ENCODE peak calls at places on chromosomes 1 and 21, in nine cellular contexts. A is ovary; V is upper lobe of right lung; R is mammary epithelial cell; T is CD8-positive, alpha-beta T cell; K is psoas muscle; I is OCI-LY7; J is SK-N-SH; N is SJCRH30. W is an unnamed sample.

GRCh38 chr1:182111496-182111895 is 50.0 kb upstream of the ZNF648 start:
- DNase-seq in J (no peak), V (no peak), I (no peak), A (no peak), K (no peak), R (no peak), T (no peak), N (no peak), W (no peak)

GRCh38 chr1:181557313-181557712 is 74.0 kb downstream of the CACNA1E start:
- DNase-seq in J (no peak), K (no peak), N (no peak), A (no peak), R (no peak), T (no peak), I (no peak), V (no peak), W (no peak)

GRCh38 chr21:45484318-45484717 is 57.9 kb downstream of the SLC19A1 start:
- DNase-seq in J (no peak), T (no peak), K (no peak), I (no peak), V (no peak), R (no peak), N (no peak), A (no peak), W (no peak)

GRCh38 chr1:229693124-229693523 is 67.1 kb downstream of the URB2 start:
- DNase-seq in V (no peak), K (no peak), A (no peak), N (no peak), J (no peak), I (peak), R (no peak), T (no peak), W (no peak)

GRCh38 chr21:20882462-20883415 is 115.5 kb upstream of the NCAM2 start:
- DNase-seq in T (no peak), K (no peak), J (peak), A (no peak), I (peak), R (no peak), V (no peak), N (peak), W (peak)

GRCh38 chr1:229318056-229318455 is 24.8 kb downstream of the CCSAP start:
- DNase-seq in I (no peak), R (no peak), J (no peak), K (no peak), V (no peak), T (no peak), N (no peak), A (no peak), W (no peak)

GRCh38 chr21:16407403-16408279 is 677.9 kb downstream of the USP25 start:
- DNase-seq in R (no peak), V (no peak), A (no peak), N (no peak), J (peak), I (no peak), K (no peak), T (no peak), W (no peak)

GRCh38 chr1:93865253-93865652 is 13.8 kb downstream of the DNTTIP2 start:
- DNase-seq in A (no peak), J (no peak), I (no peak), K (no peak), N (no peak), R (no peak), T (no peak), V (no peak), W (no peak)

GRCh38 chr1:23423415-23424170 is 955 bp downstream of the TCEA3 start:
- DNase-seq in N (peak), J (peak), K (peak), R (no peak), V (peak), A (peak), I (no peak), T (peak), W (no peak)

DNA sequence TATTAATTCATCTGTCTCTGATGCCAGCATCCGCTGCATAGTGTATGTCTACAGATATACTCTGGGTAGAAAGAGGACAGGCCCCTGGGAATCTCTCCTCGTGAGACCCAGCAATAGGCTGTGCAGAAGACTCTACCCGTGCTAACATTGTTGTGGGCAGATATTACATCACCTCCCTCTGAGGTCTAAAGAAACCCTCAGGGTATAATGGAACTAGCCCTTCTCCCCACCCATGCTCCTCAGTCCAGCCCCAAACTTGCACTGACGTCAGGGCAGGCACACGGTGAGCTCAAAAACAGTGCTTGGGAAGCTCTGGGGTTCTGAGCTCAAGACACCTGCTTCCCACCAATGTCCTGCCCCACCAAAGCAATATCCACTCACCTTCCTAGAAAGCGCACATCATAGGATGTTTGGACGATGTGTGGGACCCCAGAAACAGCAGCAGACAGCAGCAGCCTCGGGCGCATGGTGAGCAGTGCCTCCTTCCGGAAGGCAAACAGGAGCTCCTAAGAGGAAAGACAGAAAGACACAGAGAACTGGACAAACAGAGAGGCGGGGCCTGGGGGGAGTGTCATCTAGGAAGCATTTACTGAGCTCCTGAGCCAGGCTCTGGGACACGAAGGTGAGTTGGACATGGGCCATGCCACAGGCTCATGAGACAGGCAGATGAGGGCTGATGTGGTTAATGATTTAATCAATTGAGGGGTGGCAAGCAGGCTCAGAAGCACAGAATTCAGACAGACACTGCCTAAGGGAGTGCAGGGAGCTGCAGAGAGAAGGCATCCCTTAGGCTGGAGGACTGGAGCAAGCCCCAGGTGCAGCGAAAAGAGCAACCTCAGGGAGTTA is 4.8 kb downstream of the OVGP1 start:
- DNase-seq in K (no peak), I (no peak), R (peak), J (no peak), T (no peak), A (no peak), V (peak), N (no peak), W (no peak)
- H3K27ac ChIP-seq in K (no peak), I (no peak), R (no peak), J (no peak), T (no peak), A (no peak), V (no peak), N (no peak), W (no peak)

GRCh38 chr1:85576256-85576641 is 4.3 kb upstream of the CCN1 start:
- DNase-seq in V (no peak), A (no peak), K (no peak), R (no peak), J (no peak), I (no peak), T (no peak), N (peak), W (peak)

GRCh38 chr1:85578321-85579295 is 2.0 kb upstream of the CCN1 start:
- DNase-seq in I (no peak), J (peak), A (no peak), T (no peak), R (no peak), N (no peak), K (no peak), V (no peak), W (no peak)

GRCh38 chr1:85579619-85580018 is 942 bp upstream of the CCN1 start:
- DNase-seq in V (no peak), N (peak), T (no peak), R (no peak), J (no peak), A (peak), K (no peak), I (no peak), W (no peak)

GRCh38 chr1:85576642-85577420 is 3.7 kb upstream of the CCN1 start:
- DNase-seq in V (peak), R (peak), J (peak), N (peak), A (peak), I (no peak), T (peak), K (peak), W (peak)

DNA sequence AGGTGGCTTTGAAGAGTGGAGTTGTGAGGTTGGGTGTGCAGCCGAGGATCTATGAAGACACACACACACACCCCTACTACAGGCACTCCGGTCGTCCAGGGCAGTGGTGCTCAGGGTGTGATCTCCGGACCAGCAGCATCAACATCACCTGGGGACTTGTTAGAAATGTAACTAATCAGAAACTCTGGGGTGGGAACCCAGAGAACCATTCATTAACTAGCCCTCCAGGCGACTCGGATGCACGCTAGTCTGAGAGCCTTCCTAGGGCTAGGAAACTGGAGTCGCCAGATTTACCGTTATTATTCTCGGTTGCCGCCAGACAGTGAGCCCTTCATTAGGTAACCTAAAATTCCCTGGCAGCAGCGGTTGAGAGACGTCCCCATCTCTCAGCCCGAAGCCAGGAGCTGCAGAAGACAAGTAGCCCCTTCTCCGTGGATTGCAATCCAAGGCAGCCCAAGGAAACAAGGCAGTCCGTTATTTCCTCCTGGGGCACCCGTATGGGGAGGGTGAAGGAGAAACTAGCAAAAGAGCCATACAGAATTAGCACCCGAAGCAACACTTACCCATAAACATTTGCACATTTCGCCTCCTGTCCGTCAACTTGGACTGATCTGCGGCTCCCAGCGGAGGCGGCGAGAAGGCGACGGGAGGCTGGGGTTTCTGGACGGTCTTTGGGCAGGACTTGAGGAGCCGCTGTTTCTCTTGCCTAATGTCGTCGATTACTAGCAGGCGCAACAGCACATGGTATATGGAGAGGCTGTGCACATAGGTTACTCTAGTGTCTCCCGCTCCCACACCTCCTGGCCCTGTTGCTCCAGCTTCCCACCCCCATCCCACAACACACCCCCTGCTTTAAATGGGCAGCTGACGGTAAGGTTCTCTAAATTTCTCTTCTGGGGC is 2.9 kb upstream of the CCN1 start:
- DNase-seq in A (peak), T (no peak), R (peak), K (peak), I (no peak), N (peak), J (peak), V (no peak), W (no peak)
- H3K4me3 ChIP-seq in A (peak), T (peak), R (peak), K (peak), I (no peak), N (peak), J (peak), V (peak), W (peak)

GRCh38 chr1:20108724-20109123 is 10.6 kb downstream of the PLA2G2D start:
- DNase-seq in V (no peak), T (no peak), K (no peak), J (no peak), A (peak), N (no peak), I (no peak), R (no peak), W (no peak)

GRCh38 chr1:20109223-20109856 is 10.0 kb downstream of the PLA2G2D start:
- DNase-seq in T (no peak), A (no peak), K (no peak), R (peak), N (no peak), I (no peak), J (no peak), V (no peak), W (no peak)

GRCh38 chr1:20107767-20108166 is 11.6 kb downstream of the PLA2G2D start:
- DNase-seq in I (no peak), T (no peak), J (no peak), N (no peak), R (peak), V (no peak), K (no peak), A (no peak), W (no peak)

GRCh38 chr1:20105856-20106255 is 13.5 kb downstream of the PLA2G2D start:
- DNase-seq in J (no peak), I (no peak), R (peak), A (no peak), T (no peak), V (no peak), N (no peak), K (no peak), W (no peak)

DNA sequence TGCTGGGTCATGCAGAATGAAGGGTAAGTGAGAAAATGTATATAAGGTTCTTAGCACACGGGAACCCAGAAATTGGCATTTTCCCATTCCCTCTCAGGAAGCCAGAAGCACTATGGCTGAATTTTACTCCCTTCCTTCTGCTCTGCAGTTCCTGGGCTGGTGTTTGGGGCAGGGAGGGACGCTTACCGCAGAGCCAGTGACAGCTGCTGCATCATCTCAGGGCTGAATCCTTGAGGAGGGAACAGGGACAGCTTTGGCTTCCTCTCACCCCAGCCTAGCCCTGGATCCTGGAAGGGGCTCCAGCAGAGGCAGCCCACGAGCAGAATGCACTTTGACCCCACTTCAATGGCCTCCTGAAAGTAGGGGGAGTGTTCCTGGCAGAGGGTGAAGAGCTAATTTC is 12.0 kb downstream of the PLA2G2D start:
- DNase-seq in J (no peak), N (no peak), I (no peak), K (no peak), T (no peak), R (no peak), A (no peak), V (no peak), W (no peak)
- H3K27ac ChIP-seq in J (no peak), N (no peak), I (no peak), K (no peak), T (no peak), R (no peak), A (peak), V (no peak), W (no peak)

GRCh38 chr1:24724345-24725208 is 20.7 kb upstream of the CLIC4 start:
- DNase-seq in T (no peak), A (peak), R (peak), J (no peak), V (no peak), N (peak), I (no peak), K (no peak), W (no peak)

GRCh38 chr1:24725209-24725651 is 20.0 kb upstream of the CLIC4 start:
- DNase-seq in V (no peak), N (peak), R (no peak), A (no peak), J (no peak), I (no peak), K (no peak), T (no peak), W (no peak)

GRCh38 chr1:24726741-24727140 is 18.5 kb upstream of the CLIC4 start:
- DNase-seq in A (no peak), I (peak), J (no peak), T (no peak), K (no peak), N (no peak), R (no peak), V (no peak), W (no peak)

GRCh38 chr1:24728982-24729381 is 16.3 kb upstream of the CLIC4 start:
- DNase-seq in V (no peak), T (no peak), R (no peak), N (no peak), I (no peak), A (no peak), J (no peak), K (no peak), W (no peak)

GRCh38 chr1:24727490-24728214 is 17.6 kb upstream of the CLIC4 start:
- DNase-seq in I (peak), J (no peak), V (peak), R (peak), N (peak), T (no peak), A (peak), K (peak), W (no peak)
- H3K4me3 ChIP-seq in I (peak), J (no peak), V (no peak), R (no peak), N (no peak), T (no peak), A (no peak), K (no peak), W (no peak)

DNA sequence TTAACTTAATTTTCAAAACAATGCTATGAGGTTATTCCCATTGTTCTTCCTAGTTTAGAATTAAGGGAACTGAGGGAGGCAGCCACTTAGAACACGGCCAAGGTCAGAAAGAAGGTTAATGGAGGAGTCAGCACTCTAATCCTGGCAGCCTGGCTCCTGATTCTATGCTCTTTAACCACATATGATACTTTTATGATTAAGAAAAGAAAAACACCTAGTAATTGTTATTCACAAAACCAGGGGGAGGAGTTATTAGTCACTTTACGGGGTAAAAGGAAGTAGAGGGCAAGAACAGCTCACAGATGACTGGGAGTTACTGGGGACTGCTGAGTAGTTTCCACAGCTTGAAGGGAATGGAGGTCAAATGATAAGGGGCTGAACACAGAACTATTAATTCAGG is 38.6 kb downstream of the GADD45A start:
- DNase-seq in J (no peak), K (no peak), I (no peak), V (no peak), A (no peak), R (peak), N (no peak), T (no peak), W (no peak)
- H3K27ac ChIP-seq in J (peak), K (no peak), I (no peak), V (no peak), A (no peak), R (peak), N (peak), T (no peak), W (peak)

W was measured in WERI-Rb-1.